ENCODE peak calls at places on chromosomes 1 and 21, in six cellular contexts. F is brain microvascular endothelial cell; T is epithelial cell of esophagus; S is SJSA1; J is CD4-positive, CD25-positive, alpha-beta regulatory T cell; V is skeletal muscle cell. A is an unnamed sample.

GRCh38 chr1:178183796-178184195 is 89.9 kb downstream of the RASAL2 start:
- DNase-seq in F (no peak), T (no peak), S (no peak), J (no peak), V (no peak), A (no peak)

GRCh38 chr1:172180886-172181285 is 239.6 kb upstream of the C1orf105 start:
- DNase-seq in F (peak), T (peak), S (peak), J (peak), V (no peak), A (peak)

GRCh38 chr1:89527750-89528381 is 3.2 kb downstream of the LRRC8B start:
- DNase-seq in F (no peak), T (no peak), S (no peak), J (no peak), V (no peak), A (no peak)

GRCh38 chr1:246280551-246280950 is 226.5 kb downstream of the SMYD3 start:
- DNase-seq in F (peak), T (peak), S (no peak), J (peak), V (no peak), A (peak)

GRCh38 chr1:8026976-8027747 is 1.1 kb upstream of the ERRFI1 start:
- DNase-seq in F (peak), T (no peak), S (peak), J (no peak), V (no peak), A (no peak)

GRCh38 chr1:208157769-208158168 is 86.4 kb downstream of the PLXNA2 start:
- DNase-seq in F (no peak), T (no peak), S (no peak), J (no peak), V (no peak), A (no peak)

GRCh38 chr1:3092530-3092929 is 23.5 kb downstream of the PRDM16 start:
- DNase-seq in F (no peak), T (no peak), S (no peak), J (no peak), V (no peak), A (no peak)

GRCh38 chr1:180926164-180926981 is 13.7 kb downstream of the KIAA1614 start:
- DNase-seq in F (no peak), T (no peak), S (no peak), J (peak), V (peak), A (no peak)

GRCh38 chr21:40160911-40161310 is 293.7 kb downstream of the PCP4 start:
- DNase-seq in F (no peak), T (no peak), S (no peak), J (no peak), V (no peak), A (no peak)

GRCh38 chr1:98328855-98329254 is 332.7 kb upstream of the SNX7 start:
- DNase-seq in F (no peak), T (no peak), S (no peak), J (no peak), V (no peak), A (no peak)

GRCh38 chr21:23016617-23017016 is 2018.4 kb downstream of the NCAM2 start:
- DNase-seq in F (no peak), T (no peak), S (no peak), J (no peak), V (no peak), A (no peak)

GRCh38 chr1:234408757-234409156 is 35.5 kb downstream of the COA6 start:
- DNase-seq in F (no peak), T (no peak), S (no peak), J (peak), V (no peak), A (no peak)

GRCh38 chr1:14696766-14697165 is 98.3 kb downstream of the KAZN start:
- DNase-seq in F (no peak), T (no peak), S (no peak), J (no peak), V (no peak), A (no peak)

GRCh38 chr1:118302145-118302544 is 117.1 kb upstream of the SPAG17 start:
- DNase-seq in F (no peak), T (no peak), S (no peak), J (no peak), V (no peak), A (no peak)

GRCh38 chr1:166693673-166694297 is 145.5 kb upstream of the POGK start:
- DNase-seq in F (no peak), T (no peak), S (no peak), J (no peak), V (no peak), A (no peak)

GRCh38 chr1:25610822-25611630 is 5.6 kb upstream of the MAN1C1 start:
- DNase-seq in F (no peak), T (no peak), S (no peak), J (no peak), V (no peak), A (no peak)

GRCh38 chr1:67815303-67816095 is 17.8 kb downstream of the GNG12 start:
- DNase-seq in F (no peak), T (peak), S (no peak), J (no peak), V (no peak), A (no peak)

GRCh38 chr1:118862755-118863154 is 125.4 kb downstream of the TBX15 start:
- DNase-seq in F (no peak), T (no peak), S (peak), J (no peak), V (peak), A (no peak)

GRCh38 chr1:28104866-28105467 is 16.6 kb upstream of the EYA3 start:
- DNase-seq in F (peak), T (peak), S (no peak), J (no peak), V (no peak), A (peak)

GRCh38 chr1:224106568-224107281 is 7.2 kb upstream of the FBXO28 start:
- DNase-seq in F (peak), T (peak), S (peak), J (peak), V (peak), A (peak)

GRCh38 chr1:12468323-12468722 is 149.7 kb downstream of the DHRS3 start:
- DNase-seq in F (no peak), T (no peak), S (no peak), J (no peak), V (no peak), A (no peak)

GRCh38 chr1:202684716-202685115 is 25.5 kb downstream of the SYT2 start:
- DNase-seq in F (no peak), T (no peak), S (no peak), J (no peak), V (no peak), A (no peak)

GRCh38 chr1:230016139-230016538 is 50.9 kb upstream of the GALNT2 start:
- DNase-seq in F (no peak), T (no peak), S (no peak), J (no peak), V (no peak), A (no peak)

GRCh38 chr21:38440746-38441145 is 57.5 kb downstream of the ERG start:
- DNase-seq in F (peak), T (peak), S (peak), J (no peak), V (peak), A (peak)

DNA sequence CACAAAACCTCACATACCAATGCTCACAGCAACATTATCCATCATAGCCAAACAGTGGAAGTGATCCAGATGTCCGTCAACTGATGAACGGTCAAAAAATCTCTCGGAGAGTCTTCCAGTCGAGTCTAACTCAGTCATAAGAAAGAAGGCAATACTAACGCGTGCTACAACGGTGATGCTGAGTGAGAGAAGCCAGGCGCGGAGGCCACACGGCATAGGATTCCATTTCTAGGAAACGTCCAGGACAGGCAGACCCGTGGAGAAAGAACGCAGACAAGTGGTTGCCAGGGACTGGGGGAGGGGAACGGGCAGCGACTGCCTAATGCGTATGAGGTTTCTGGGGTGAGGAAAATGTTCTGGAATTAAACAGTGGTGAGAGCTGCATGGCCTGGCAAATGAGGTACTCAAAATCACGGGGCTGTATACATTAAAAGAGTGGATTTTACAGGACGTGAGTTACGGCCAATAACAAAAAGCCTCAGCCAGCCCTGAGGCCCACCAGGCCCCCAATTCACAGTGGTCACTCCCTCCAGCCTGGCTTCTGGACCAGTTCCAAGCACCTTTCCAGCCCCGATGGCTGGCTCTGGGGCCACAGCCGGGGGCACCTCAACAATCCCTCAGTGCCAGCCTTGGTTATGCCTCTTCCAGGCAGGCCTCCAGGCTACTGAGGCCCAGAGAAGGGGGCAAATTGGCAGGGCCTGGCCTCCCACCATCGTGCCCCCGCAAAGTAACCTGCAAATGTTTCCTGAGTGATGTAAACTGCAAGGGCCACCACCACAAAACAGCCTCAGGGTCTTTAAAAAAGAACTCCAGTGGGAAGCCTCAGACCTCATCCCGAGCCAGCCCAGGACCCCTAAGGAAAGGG is 3.4 kb downstream of the WNT9A start:
- DNase-seq in F (no peak), T (no peak), S (no peak), J (no peak), V (no peak), A (no peak)
- H3K4me3 ChIP-seq in F (no peak), T (no peak), S (no peak), J (no peak), V (no peak), A (no peak)

GRCh38 chr1:27011976-27012563 is 580 bp downstream of the TENT5B start:
- DNase-seq in F (no peak), T (no peak), S (no peak), J (no peak), V (no peak), A (no peak)
- H3K4me3 ChIP-seq in F (peak), T (peak), S (peak), J (no peak), V (peak), A (peak)

DNA sequence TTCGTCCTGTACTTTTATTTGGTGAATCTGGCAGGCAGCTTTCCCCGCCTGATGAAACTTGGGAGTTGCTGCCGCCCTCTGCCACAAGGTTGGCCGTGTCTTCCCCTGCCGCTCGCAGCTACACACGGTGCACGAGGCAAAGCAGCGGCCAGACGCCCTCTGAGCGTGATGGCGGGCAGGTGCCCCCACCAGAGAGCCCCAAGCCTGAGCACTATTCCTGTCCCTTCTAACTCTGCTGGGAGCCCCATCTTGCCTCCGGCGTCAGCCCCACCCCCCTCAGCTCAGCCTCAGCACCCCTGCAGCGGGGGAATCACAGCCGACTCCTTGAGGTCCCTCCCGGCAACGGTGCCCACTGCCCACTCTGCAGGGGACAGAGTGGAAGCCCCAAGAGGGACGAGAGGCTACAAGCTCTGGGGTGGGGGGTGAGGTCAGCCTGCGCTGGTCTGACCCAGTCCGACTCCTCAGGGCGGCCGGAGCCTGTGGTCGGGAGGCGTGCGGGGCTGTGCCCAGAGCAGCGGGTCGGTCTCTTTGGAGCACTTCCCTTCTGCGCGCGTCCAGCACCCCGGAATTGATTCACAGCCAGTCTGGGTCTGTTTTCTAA is 41.3 kb downstream of the RIPK4 start:
- DNase-seq in F (no peak), T (no peak), S (no peak), J (no peak), V (no peak), A (no peak)
- H3K4me3 ChIP-seq in F (no peak), T (no peak), S (no peak), J (no peak), V (no peak), A (no peak)

GRCh38 chr1:85047144-85047471 is 1.2 kb downstream of the MCOLN3 start:
- DNase-seq in F (no peak), T (no peak), S (no peak), J (no peak), V (no peak), A (no peak)
- H3K4me3 ChIP-seq in F (no peak), T (no peak), S (no peak), J (no peak), V (no peak), A (no peak)

DNA sequence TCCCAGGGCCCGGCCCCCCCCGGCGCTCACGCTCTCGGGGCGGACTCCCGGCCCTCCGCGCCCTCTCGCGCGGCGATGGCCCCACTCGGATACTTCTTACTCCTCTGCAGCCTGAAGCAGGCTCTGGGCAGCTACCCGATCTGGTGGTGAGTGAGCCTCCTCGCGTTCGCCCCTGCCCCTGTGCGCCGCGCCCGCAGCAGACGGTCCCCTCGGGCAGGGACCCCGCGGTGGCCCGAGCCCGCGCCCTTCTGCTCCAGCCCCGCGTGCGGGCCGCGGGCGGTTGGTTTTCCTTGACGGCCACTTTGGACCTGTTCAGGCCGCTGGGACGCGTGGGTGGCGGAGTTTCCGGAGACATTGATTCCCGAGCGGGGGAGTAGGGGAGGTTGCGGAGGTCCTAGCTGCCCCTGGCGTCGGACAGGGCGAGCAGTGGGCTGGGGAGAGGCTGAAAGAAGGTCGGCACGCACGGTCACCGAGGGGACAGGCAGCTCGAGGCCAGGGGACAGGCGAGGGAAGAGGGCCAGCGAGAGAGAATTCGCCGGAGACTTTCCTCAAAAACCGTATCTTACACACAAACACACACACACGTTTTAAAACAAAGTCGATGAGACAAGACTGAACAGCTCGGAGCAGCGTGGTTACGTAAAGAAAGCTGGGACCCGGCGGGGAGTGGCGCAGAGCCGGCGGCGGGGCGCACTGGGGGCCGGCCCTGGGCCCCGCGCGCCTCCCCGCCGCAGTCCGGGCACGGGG is 429 bp downstream of the WNT3A start:
- DNase-seq in F (no peak), T (peak), S (no peak), J (no peak), V (no peak), A (peak)
- H3K4me3 ChIP-seq in F (no peak), T (peak), S (no peak), J (no peak), V (no peak), A (peak)

GRCh38 chr1:37478890-37479254 is 4.5 kb downstream of the ZC3H12A start:
- DNase-seq in F (no peak), T (peak), S (no peak), J (peak), V (no peak), A (peak)

GRCh38 chr1:37476460-37477197 is 2.2 kb downstream of the ZC3H12A start:
- DNase-seq in F (peak), T (peak), S (peak), J (peak), V (peak), A (peak)

GRCh38 chr1:37477198-37477931 is 3.0 kb downstream of the ZC3H12A start:
- DNase-seq in F (peak), T (peak), S (peak), J (peak), V (no peak), A (peak)

GRCh38 chr1:37478451-37478871 is 4.1 kb downstream of the ZC3H12A start:
- DNase-seq in F (peak), T (peak), S (no peak), J (peak), V (no peak), A (peak)

GRCh38 chr1:37477946-37478345 is 3.6 kb downstream of the ZC3H12A start:
- DNase-seq in F (no peak), T (peak), S (no peak), J (peak), V (no peak), A (peak)
- H3K4me3 ChIP-seq in F (peak), T (peak), S (no peak), J (peak), V (peak), A (peak)

DNA sequence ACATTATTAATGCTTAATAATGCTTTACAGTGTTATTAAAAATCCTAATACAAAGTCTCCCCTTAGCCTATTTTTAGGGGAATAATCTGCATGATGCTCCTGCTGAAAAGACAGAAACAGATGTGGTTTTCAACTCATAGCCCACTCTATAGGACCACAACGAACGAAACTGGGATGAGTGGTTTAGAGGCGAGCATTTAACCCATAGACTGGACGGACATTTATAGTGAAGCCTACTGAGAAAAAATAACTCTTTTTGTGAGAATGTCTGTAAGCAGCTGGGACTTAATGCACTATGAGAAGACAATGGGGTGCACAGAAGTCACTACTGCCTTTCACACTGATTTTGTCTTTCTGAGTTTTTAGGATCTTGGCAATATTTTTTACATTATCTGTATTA is 1599.6 kb upstream of the B3GALT2 start:
- DNase-seq in F (no peak), T (no peak), S (no peak), J (no peak), V (no peak), A (no peak)
- H3K4me3 ChIP-seq in F (no peak), T (no peak), S (no peak), J (no peak), V (no peak), A (no peak)

A was measured in bronchial epithelial cell.